ENCODE peak calls at places on chromosome 13, in six cellular contexts. T is breast epithelium; G is CD8-positive, alpha-beta T cell; K is left ventricle myocardium inferior; A is PC-3; E is heart right ventricle. V is an unnamed sample. For H3K9me3, the result is how much of the 10 kb centered on the place peaks cover.

GRCh38 chr13:60326273-60326672 is 70.7 kb upstream of the TDRD3 start:
- DNase-seq in T (no peak), G (no peak), K (no peak), A (no peak), E (no peak), V (no peak)

GRCh38 chr13:24220086-24220703 is 59.7 kb downstream of the SPATA13 start:
- DNase-seq in T (no peak), G (peak), K (no peak), A (peak), E (peak), V (peak)

GRCh38 chr13:105266615-105267014 is 1268.8 kb downstream of the EFNB2 start:
- DNase-seq in T (no peak), G (no peak), K (no peak), A (no peak), E (no peak), V (no peak)

GRCh38 chr13:97456047-97456446 is 22.1 kb downstream of the RAP2A start:
- DNase-seq in T (no peak), G (no peak), K (no peak), A (no peak), E (no peak), V (no peak)

GRCh38 chr13:23020246-23020843 is 160.4 kb upstream of the SGCG start:
- DNase-seq in T (no peak), G (peak), K (no peak), A (peak), E (peak), V (no peak)

GRCh38 chr13:30431269-30431950 is 9.1 kb downstream of the UBE2L5 start:
- DNase-seq in T (no peak), G (no peak), K (no peak), A (peak), E (no peak), V (no peak)

GRCh38 chr13:37412271-37412683 is 186.3 kb downstream of the POSTN start:
- DNase-seq in T (no peak), G (no peak), K (no peak), A (no peak), E (no peak), V (no peak)

GRCh38 chr13:96338030-96338429 is 248.1 kb downstream of the HS6ST3 start:
- DNase-seq in T (no peak), G (no peak), K (no peak), A (no peak), E (no peak), V (no peak)

DNA sequence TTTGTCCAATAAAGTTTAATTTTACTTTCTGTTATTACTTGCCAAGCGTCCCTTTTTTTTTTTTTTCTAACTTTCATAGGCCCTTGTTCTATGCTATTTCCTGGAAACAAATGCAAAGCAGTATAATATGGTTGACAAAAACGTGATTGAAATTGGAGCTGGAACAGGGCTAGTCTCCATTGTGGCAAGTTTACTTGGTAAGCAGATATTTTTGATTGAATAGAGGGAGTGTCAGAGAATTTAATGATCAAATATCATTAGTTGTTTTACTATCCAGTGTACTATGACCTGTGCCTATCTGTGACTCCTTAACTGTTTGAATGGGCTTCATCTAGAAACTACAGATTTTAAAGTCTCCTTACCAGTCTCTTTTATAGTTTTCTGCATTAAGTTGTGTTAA is 46.7 kb downstream of the ERCC5 start:
- DNase-seq in T (no peak), G (no peak), K (no peak), A (no peak), E (no peak), V (no peak)
- H3K27ac ChIP-seq in T (no peak), G (no peak), K (no peak), A (no peak), E (no peak), V (no peak)

DNA sequence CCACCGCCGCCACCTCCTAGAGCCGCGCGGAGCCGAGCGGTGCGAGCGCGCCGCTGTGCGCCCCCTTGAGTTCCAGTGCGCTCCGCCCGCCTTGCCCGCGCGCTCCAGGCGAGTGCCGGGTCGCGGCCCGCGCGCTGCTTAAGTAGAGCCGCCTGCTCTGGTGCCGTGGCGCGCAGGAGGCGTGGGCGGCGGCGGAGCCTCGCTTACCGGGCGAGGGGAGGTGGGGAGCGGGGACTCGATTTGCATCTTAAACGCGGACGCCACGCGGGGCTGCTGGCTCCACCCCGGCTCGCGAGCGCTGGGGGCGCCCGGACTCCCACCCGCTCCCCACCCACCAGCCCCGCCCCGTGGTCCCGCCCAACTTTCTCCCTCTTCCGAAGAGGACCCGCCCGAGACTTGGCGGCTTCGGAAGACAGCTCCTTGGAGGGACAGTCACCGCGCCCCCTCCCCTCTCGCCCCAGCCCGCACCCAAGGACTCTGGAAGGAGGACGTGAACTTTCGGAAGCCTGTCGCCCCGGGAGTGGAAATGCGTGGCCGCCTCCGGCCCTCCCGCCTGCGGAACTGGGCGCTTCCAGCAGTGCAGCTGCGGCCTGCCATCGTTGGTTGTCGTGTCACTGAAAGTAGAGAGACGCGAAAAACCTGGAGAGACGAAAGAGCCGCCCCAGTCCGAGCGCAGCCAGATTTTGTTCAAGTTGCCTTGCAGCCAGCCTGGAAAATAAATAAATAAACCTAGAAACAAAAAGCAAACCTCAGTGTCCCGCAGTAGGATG is at the start of gene KCTD12:
- DNase-seq in T (peak), G (peak), K (peak), A (peak), E (peak), V (peak)
- TF ChIP-seq CTCF in T (no peak), G (no peak), K (peak), A (peak), E (peak), V (no peak)

DNA sequence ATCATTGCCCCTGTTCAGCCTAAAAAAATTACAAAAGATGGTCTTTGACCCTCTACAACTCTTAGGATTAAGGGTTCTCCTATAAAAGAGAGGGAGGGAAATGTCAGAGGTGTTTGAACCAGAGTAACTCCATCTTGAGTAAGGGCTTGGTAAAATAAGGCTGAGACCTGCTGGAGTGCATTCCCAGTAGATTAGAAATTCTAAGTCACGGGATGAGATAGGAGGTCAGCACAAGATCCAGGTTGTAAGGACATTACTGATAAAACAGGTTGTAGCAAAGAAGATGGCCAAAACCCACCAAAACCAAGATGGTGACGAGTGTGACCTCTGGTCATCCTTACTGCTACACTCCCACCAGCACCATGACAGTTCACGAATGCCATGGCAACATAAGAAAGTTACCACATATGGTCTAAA is 48.7 kb upstream of the ANKRD10 start:
- DNase-seq in T (no peak), G (no peak), K (no peak), A (no peak), E (no peak), V (no peak)
- H3K9me3 ChIP-seq in T (under half), G (under half), K (under half), A (under half), E (under half), V (under half)

GRCh38 chr13:106490887-106491321 is 44.6 kb downstream of the EFNB2 start:
- DNase-seq in T (no peak), G (no peak), K (no peak), A (no peak), E (no peak), V (no peak)

GRCh38 chr13:106490177-106490576 is 45.3 kb downstream of the EFNB2 start:
- DNase-seq in T (no peak), G (no peak), K (no peak), A (no peak), E (no peak), V (no peak)

GRCh38 chr13:106486287-106486686 is 49.2 kb downstream of the EFNB2 start:
- DNase-seq in T (no peak), G (no peak), K (no peak), A (no peak), E (no peak), V (no peak)

GRCh38 chr13:106488671-106489070 is 46.8 kb downstream of the EFNB2 start:
- DNase-seq in T (no peak), G (no peak), K (no peak), A (no peak), E (no peak), V (no peak)

GRCh38 chr13:106488075-106488474 is 47.4 kb downstream of the EFNB2 start:
- DNase-seq in T (no peak), G (no peak), K (no peak), A (no peak), E (no peak), V (no peak)
- H3K27ac ChIP-seq in T (no peak), G (no peak), K (no peak), A (no peak), E (no peak), V (no peak)

DNA sequence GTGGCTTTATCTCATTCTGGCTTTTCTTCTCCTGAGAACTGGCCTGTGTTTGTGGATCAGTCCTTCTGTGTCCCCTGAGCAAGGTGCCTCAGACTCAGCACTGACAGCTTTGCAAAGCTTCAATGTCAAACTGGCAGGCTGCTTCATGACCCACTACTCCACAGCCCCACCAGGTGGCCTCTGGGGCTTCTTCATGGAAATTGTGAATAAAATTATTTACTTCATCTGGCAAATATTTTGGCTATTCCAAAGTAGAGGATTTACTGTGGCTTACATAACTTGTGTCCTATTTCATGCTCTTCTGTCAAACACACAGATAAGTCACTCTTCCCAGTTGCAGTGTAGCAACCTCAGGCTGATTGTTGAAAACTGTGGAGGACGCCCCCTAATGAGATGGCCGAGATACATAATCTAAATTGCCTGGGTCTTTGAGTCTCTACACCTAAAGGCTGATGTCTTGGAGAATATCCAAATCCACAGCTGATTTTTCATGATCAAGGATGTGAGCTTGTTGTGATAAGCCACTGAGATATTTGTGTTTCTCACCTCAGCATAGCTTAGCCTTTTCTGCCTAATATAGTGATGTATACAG is 721.9 kb upstream of the SLC10A2 start:
- DNase-seq in T (no peak), G (no peak), K (peak), A (peak), E (peak), V (no peak)
- TF ChIP-seq CTCF in T (no peak), G (no peak), K (peak), A (peak), E (peak), V (no peak)

DNA sequence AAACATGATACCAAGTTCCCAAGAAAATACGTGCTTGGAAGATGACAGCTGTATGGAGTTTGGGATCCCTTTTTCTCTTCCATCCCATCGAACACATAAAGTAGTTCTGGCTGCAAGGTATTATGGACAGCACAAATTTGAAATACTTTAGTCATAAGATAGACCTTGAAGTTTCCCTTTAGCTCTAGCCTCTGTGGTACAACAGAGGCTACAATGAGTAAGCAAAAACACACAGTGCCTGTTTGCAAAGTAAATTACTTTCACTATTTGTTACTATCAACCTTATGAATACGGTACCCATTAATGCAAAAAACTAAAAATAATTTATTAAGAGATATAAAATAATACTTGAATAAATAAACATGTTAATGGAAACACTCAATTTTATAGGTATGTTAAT is 21.0 kb upstream of the LRCH1 start:
- DNase-seq in T (no peak), G (no peak), K (no peak), A (peak), E (no peak), V (no peak)
- H3K9me3 ChIP-seq in T (under half), G (under half), K (under half), A (under half), E (under half), V (under half)

GRCh38 chr13:53408306-53408705 is 379.7 kb downstream of the OLFM4 start:
- DNase-seq in T (no peak), G (no peak), K (no peak), A (no peak), E (no peak), V (no peak)

GRCh38 chr13:53411443-53411842 is 382.8 kb downstream of the OLFM4 start:
- DNase-seq in T (no peak), G (no peak), K (no peak), A (no peak), E (no peak), V (no peak)

GRCh38 chr13:53408847-53409568 is 380.4 kb downstream of the OLFM4 start:
- DNase-seq in T (no peak), G (no peak), K (no peak), A (no peak), E (no peak), V (no peak)

DNA sequence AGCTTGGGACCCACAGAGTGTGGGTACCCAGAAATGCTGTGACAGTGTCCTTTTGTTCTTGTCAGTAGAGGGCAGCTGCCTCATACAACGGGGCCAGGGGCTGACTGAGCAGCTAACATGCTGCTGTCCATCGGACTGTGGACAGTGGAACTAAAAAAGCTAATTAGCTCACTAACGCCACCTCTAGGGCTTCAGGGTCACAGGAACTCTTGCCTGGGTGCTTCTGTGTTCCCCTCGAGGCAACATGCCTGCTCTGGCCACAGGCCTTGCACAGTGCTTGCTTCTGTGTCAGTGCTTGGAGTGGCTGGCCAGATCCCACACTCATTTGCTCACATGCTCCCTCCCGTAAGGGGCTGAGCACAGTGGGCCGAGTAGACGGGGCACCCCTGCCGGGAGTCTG is 377.0 kb downstream of the OLFM4 start:
- DNase-seq in T (no peak), G (no peak), K (no peak), A (no peak), E (no peak), V (no peak)
- H3K27ac ChIP-seq in T (no peak), G (no peak), K (no peak), A (no peak), E (no peak), V (no peak)